ENCODE peak calls at places on chromosomes 4 and X, in eight cellular contexts. Y is mammary epithelial cell, J is H9, H is small intestine, B is upper lobe of right lung, Z is lung, C is upper lobe of left lung, W is adipocyte. L is an unnamed sample.

GRCh38 chr4:25457053-25457715 is 80.1 kb downstream of the ANAPC4 start:
- DNase-seq in J (no peak), B (no peak), Y (no peak), C (no peak), W (peak; percentile 37), Z (no peak), H (no peak), L (peak; percentile 69)

GRCh38 chrX:118212817-118213183 is 96.2 kb upstream of the KLHL13 start:
- DNase-seq in H (no peak), Y (no peak), C (no peak), J (no peak), W (no peak), B (no peak), Z (no peak), L (no peak)

GRCh38 chr4:15749001-15749400 is 29.1 kb upstream of the CD38 start:
- DNase-seq in H (no peak), J (peak; percentile 39), B (no peak), W (no peak), C (no peak), Z (no peak), Y (no peak), L (no peak)

GRCh38 chrX:100083146-100083715 is 326.8 kb downstream of the PCDH19 start:
- DNase-seq in W (no peak), J (no peak), H (no peak), Z (no peak), Y (peak; percentile 69), C (no peak), B (no peak), L (no peak)

GRCh38 chrX:10157032-10157341 is 212 bp downstream of the CLCN4 start:
- DNase-seq in Y (no peak), B (no peak), J (no peak), Z (no peak), W (no peak), C (no peak), H (no peak), L (no peak)

GRCh38 chr4:162761965-162762364 is 404.7 kb downstream of the NAF1 start:
- DNase-seq in Y (no peak), C (no peak), H (no peak), Z (no peak), W (no peak), B (no peak), J (no peak), L (no peak)

GRCh38 chr4:152896819-152897218 is 39.3 kb upstream of the FHDC1 start:
- DNase-seq in C (no peak), B (no peak), Z (no peak), J (no peak), H (no peak), W (peak; percentile 81), Y (no peak), L (peak; percentile 4)

GRCh38 chr4:158821228-158822009 is 52.6 kb downstream of the FNIP2 start:
- DNase-seq in W (peak; percentile 50), Y (no peak), Z (no peak), C (no peak), J (no peak), H (no peak), B (no peak), L (no peak)

GRCh38 chr4:74056114-74056857 is 17.8 kb upstream of the CXCL3 start:
- DNase-seq in W (peak; percentile 28), C (no peak), Y (peak; percentile 51), H (peak; percentile 29), B (no peak), Z (no peak), J (no peak), L (no peak)

GRCh38 chrX:19758536-19758935 is 128.9 kb downstream of the SH3KBP1 start:
- DNase-seq in J (no peak), H (peak; percentile 13), B (no peak), W (no peak), Z (no peak), C (no peak), Y (no peak), L (no peak)

GRCh38 chr4:1576200-1576960 is 107.7 kb downstream of the FAM53A start:
- DNase-seq in Y (no peak), C (peak; percentile 78), J (no peak), W (no peak), B (no peak), Z (no peak), H (no peak), L (no peak)

GRCh38 chrX:76148011-76148665 is 24.7 kb upstream of the PBDC1 start:
- DNase-seq in H (peak; percentile 11), B (no peak), W (peak; percentile 3), C (no peak), J (no peak), Y (peak; percentile 53), Z (no peak), L (no peak)

GRCh38 chr4:188387134-188387791 is 248.0 kb downstream of the TRIML1 start:
- DNase-seq in W (peak; percentile 83), H (no peak), B (no peak), C (no peak), Z (no peak), J (no peak), Y (peak; percentile 83), L (no peak)

GRCh38 chr4:174522183-174523002 is at the start of gene HPGD:
- DNase-seq in Z (peak; percentile 63), W (peak; percentile 72), C (peak; percentile 94), J (peak; percentile 68), H (peak; percentile 91), Y (peak; percentile 20), B (peak; percentile 92), L (no peak)

GRCh38 chr4:112183252-112183651 is 38.0 kb downstream of the FAM241A start:
- DNase-seq in Y (peak; percentile 69), C (no peak), J (no peak), B (no peak), H (no peak), W (peak; percentile 15), Z (no peak), L (no peak)

GRCh38 chr4:15926486-15926885 is 12.1 kb downstream of the FGFBP1 start:
- DNase-seq in W (no peak), B (no peak), H (no peak), Y (no peak), Z (no peak), C (no peak), J (no peak), L (no peak)

GRCh38 chrX:107448625-107449468 is 605 bp upstream of the FRMPD3 start:
- DNase-seq in Z (no peak), C (peak; percentile 32), B (no peak), Y (no peak), J (peak; percentile 81), H (no peak), W (peak; percentile 9), L (no peak)

GRCh38 chr4:41880840-41881831 is 54.1 kb upstream of the TMEM33 start:
- DNase-seq in B (no peak), Z (no peak), H (no peak), Y (no peak), J (peak; percentile 41), W (peak; percentile 41), C (peak; percentile 81), L (no peak)
- H3K27me3 ChIP-seq in B (peaks cover 73% of the 10 kb centered on the region), Z (peaks cover 6% of the 10 kb centered on the region), H (peaks cover 21% of the 10 kb centered on the region), Y (peaks cover 60% of the 10 kb centered on the region), J (peaks cover 87% of the 10 kb centered on the region), W (peaks cover 91% of the 10 kb centered on the region), C (peaks cover 53% of the 10 kb centered on the region), L (peaks cover 48% of the 10 kb centered on the region)

DNA sequence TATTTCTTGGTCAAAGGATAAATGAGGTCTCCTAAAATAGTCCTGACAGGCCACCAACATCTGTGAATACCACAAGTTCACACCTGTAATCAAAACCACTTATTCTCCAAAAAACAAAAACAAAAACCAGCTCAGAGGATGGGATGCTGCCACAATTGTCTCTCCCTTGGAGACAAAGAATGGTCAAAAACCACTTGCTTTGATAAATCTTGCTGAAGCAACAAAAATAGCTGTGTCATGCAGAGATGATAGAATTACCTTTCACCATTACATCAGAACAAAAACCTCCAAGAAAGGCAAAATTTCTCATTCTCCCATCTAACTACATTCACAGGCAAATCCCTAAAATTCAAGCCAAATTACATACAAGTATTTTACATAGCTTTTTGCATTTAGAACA is 180.4 kb downstream of the MAML3 start:
- DNase-seq in Z (no peak), H (no peak), C (no peak), Y (no peak), W (no peak), J (no peak), B (no peak), L (no peak)
- H3K27me3 ChIP-seq in Z (no peaks in the 10 kb centered on the region), H (no peaks in the 10 kb centered on the region), C (no peaks in the 10 kb centered on the region), Y (peaks cover 2% of the 10 kb centered on the region), W (no peaks in the 10 kb centered on the region), J (peaks cover 51% of the 10 kb centered on the region), B (no peaks in the 10 kb centered on the region), L (no peaks in the 10 kb centered on the region)

GRCh38 chr4:8859550-8860095 is 12.0 kb downstream of the HMX1 start:
- DNase-seq in H (no peak), B (no peak), Y (no peak), Z (no peak), W (no peak), C (no peak), J (no peak), L (no peak)

GRCh38 chr4:8856835-8857590 is 14.6 kb downstream of the HMX1 start:
- DNase-seq in J (no peak), Y (no peak), Z (no peak), B (no peak), C (no peak), H (no peak), W (no peak), L (no peak)

GRCh38 chr4:8858188-8858924 is 13.3 kb downstream of the HMX1 start:
- DNase-seq in H (no peak), C (no peak), J (no peak), Y (no peak), W (no peak), Z (no peak), B (no peak), L (no peak)

GRCh38 chr4:8858925-8859210 is 12.8 kb downstream of the HMX1 start:
- DNase-seq in W (no peak), H (no peak), C (no peak), Z (no peak), Y (no peak), B (no peak), J (no peak), L (no peak)

GRCh38 chr4:8857682-8858187 is 13.9 kb downstream of the HMX1 start:
- DNase-seq in Y (no peak), C (no peak), B (no peak), W (no peak), H (no peak), Z (no peak), J (no peak), L (no peak)
- H3K27me3 ChIP-seq in Y (peaks cover 65% of the 10 kb centered on the region), C (peaks cover 64% of the 10 kb centered on the region), B (peaks cover 89% of the 10 kb centered on the region), W (peaks cover 74% of the 10 kb centered on the region), H (peaks cover 28% of the 10 kb centered on the region), Z (peaks cover 36% of the 10 kb centered on the region), J (peaks cover 84% of the 10 kb centered on the region), L (peaks cover 57% of the 10 kb centered on the region)

DNA sequence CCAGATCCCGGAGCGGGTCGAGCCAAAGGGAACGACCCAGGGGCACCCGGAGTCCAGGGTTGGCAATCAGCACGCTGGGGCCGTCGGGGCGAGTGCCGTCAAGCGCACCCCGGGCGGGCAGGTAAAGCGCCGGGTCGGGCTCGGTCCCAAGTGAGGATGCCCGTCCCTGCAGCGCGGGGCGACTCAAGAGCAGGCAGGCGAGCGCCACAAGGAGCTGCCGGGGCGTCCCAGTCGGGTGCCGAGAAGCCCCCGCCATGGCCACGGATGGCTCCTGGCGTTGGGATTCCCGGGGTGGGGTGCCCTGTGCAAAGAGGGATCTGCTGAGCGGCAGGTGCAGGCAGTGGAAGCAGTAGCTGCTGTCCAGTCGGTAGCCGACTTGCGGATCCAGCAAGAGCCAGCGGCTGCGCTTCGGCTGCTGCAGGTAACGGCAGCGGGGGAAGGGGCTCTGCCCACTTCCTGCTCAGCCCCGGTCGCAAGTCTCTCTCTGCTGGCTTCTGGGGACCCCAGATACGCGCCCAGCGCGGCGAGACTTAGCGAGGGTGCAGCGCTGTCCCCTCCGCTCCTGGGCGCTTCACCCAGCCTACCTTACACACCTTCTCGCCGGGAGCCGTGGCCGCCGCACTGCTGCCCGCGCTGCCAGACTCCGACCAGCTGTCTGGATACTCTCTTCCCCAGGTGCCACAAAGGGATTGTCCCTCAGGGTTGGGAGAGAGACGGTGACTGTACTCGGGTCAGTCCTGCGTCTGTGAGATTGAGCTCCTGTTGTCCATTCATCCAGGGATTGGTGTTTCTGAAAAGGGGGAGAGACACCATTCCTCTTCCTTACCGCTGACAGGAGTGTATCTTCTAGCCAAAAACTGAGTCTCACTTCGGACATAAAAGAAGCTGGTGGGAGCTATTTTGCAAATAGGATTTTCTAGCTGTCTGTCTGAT is at the start of gene FREM3:
- DNase-seq in B (peak; percentile 64), J (peak; percentile 75), C (peak; percentile 81), W (peak; percentile 11), Y (peak; percentile 10), H (no peak), Z (no peak), L (no peak)
- H3K27me3 ChIP-seq in B (peaks cover 35% of the 10 kb centered on the region), J (peaks cover 21% of the 10 kb centered on the region), C (peaks cover 17% of the 10 kb centered on the region), W (peaks cover 16% of the 10 kb centered on the region), Y (peaks cover 37% of the 10 kb centered on the region), H (peaks cover 5% of the 10 kb centered on the region), Z (peaks cover 9% of the 10 kb centered on the region), L (peaks cover 19% of the 10 kb centered on the region)

L was measured in BJ.